ENCODE peak calls at places on chromosomes 12 and 14, in eight cellular contexts. One of them, this sample, is unnamed.

GRCh38 chr14:89186850-89187376 is 230.1 kb downstream of the FOXN3 start:
- DNase-seq in SJCRH30: no peak
- DNase-seq in activated T-helper 1 cell treated with Interleukin-2 at 50 U/mL for 16 hours: no peak
- DNase-seq in HEK293T: no peak
- DNase-seq in NCI-H526 treated with DMSO at 0.1 percent for 48 hours: no peak
- DNase-seq in NCI-H1417 treated with DMSO at 0.1 percent for 48 hours: no peak
- DNase-seq in CD4-positive, alpha-beta T cell: no peak
- DNase-seq in SHP77: no peak
- DNase-seq in this sample: no peak

GRCh38 chr14:81618695-81619094 is 85.0 kb upstream of the SEL1L start:
- DNase-seq in SJCRH30: no peak
- DNase-seq in activated T-helper 1 cell treated with Interleukin-2 at 50 U/mL for 16 hours: no peak
- DNase-seq in HEK293T: no peak
- DNase-seq in NCI-H526 treated with DMSO at 0.1 percent for 48 hours: no peak
- DNase-seq in NCI-H1417 treated with DMSO at 0.1 percent for 48 hours: no peak
- DNase-seq in CD4-positive, alpha-beta T cell: no peak
- DNase-seq in SHP77: no peak
- DNase-seq in this sample: no peak

GRCh38 chr14:54967496-54967895 is 59.4 kb downstream of the WDHD1 start:
- DNase-seq in SJCRH30: no peak
- DNase-seq in activated T-helper 1 cell treated with Interleukin-2 at 50 U/mL for 16 hours: no peak
- DNase-seq in HEK293T: no peak
- DNase-seq in NCI-H526 treated with DMSO at 0.1 percent for 48 hours: no peak
- DNase-seq in NCI-H1417 treated with DMSO at 0.1 percent for 48 hours: no peak
- DNase-seq in CD4-positive, alpha-beta T cell: no peak
- DNase-seq in SHP77: no peak
- DNase-seq in this sample: no peak

GRCh38 chr12:93111791-93112208 is 182.7 kb upstream of the EEA1 start:
- DNase-seq in SJCRH30: no peak
- DNase-seq in activated T-helper 1 cell treated with Interleukin-2 at 50 U/mL for 16 hours: no peak
- DNase-seq in HEK293T: no peak
- DNase-seq in NCI-H526 treated with DMSO at 0.1 percent for 48 hours: no peak
- DNase-seq in NCI-H1417 treated with DMSO at 0.1 percent for 48 hours: no peak
- DNase-seq in CD4-positive, alpha-beta T cell: no peak
- DNase-seq in SHP77: no peak
- DNase-seq in this sample: no peak

GRCh38 chr14:59507063-59507751 is 22.9 kb downstream of the JKAMP start:
- DNase-seq in SJCRH30: peak; percentile 76
- DNase-seq in activated T-helper 1 cell treated with Interleukin-2 at 50 U/mL for 16 hours: no peak
- DNase-seq in HEK293T: peak; percentile 74
- DNase-seq in NCI-H526 treated with DMSO at 0.1 percent for 48 hours: peak; percentile 39
- DNase-seq in NCI-H1417 treated with DMSO at 0.1 percent for 48 hours: no peak
- DNase-seq in CD4-positive, alpha-beta T cell: peak; percentile 26
- DNase-seq in SHP77: peak; percentile 75
- DNase-seq in this sample: peak; percentile 65

GRCh38 chr12:68638171-68638570 is 27.5 kb downstream of the RAP1B start:
- DNase-seq in SJCRH30: peak; percentile 77
- DNase-seq in activated T-helper 1 cell treated with Interleukin-2 at 50 U/mL for 16 hours: no peak
- DNase-seq in HEK293T: no peak
- DNase-seq in NCI-H526 treated with DMSO at 0.1 percent for 48 hours: peak; percentile 19
- DNase-seq in NCI-H1417 treated with DMSO at 0.1 percent for 48 hours: no peak
- DNase-seq in CD4-positive, alpha-beta T cell: no peak
- DNase-seq in SHP77: no peak
- DNase-seq in this sample: no peak

GRCh38 chr14:72699852-72700257 is 194.0 kb downstream of the DPF3 start:
- DNase-seq in SJCRH30: no peak
- DNase-seq in activated T-helper 1 cell treated with Interleukin-2 at 50 U/mL for 16 hours: no peak
- DNase-seq in HEK293T: no peak
- DNase-seq in NCI-H526 treated with DMSO at 0.1 percent for 48 hours: no peak
- DNase-seq in NCI-H1417 treated with DMSO at 0.1 percent for 48 hours: no peak
- DNase-seq in CD4-positive, alpha-beta T cell: no peak
- DNase-seq in SHP77: no peak
- DNase-seq in this sample: no peak

GRCh38 chr14:75334191-75335051 is 55.8 kb downstream of the FOS start:
- DNase-seq in SJCRH30: no peak
- DNase-seq in activated T-helper 1 cell treated with Interleukin-2 at 50 U/mL for 16 hours: peak; percentile 42
- DNase-seq in HEK293T: no peak
- DNase-seq in NCI-H526 treated with DMSO at 0.1 percent for 48 hours: no peak
- DNase-seq in NCI-H1417 treated with DMSO at 0.1 percent for 48 hours: no peak
- DNase-seq in CD4-positive, alpha-beta T cell: peak; percentile 53
- DNase-seq in SHP77: no peak
- DNase-seq in this sample: no peak

GRCh38 chr12:132174703-132175490 is 30.6 kb downstream of the NOC4L start:
- DNase-seq in SJCRH30: no peak
- DNase-seq in activated T-helper 1 cell treated with Interleukin-2 at 50 U/mL for 16 hours: no peak
- DNase-seq in HEK293T: no peak
- DNase-seq in NCI-H526 treated with DMSO at 0.1 percent for 48 hours: no peak
- DNase-seq in NCI-H1417 treated with DMSO at 0.1 percent for 48 hours: no peak
- DNase-seq in CD4-positive, alpha-beta T cell: no peak
- DNase-seq in SHP77: no peak
- DNase-seq in this sample: no peak

GRCh38 chr14:70934502-70935134 is 27.4 kb downstream of the PCNX1 start:
- DNase-seq in SJCRH30: peak; percentile 42
- DNase-seq in activated T-helper 1 cell treated with Interleukin-2 at 50 U/mL for 16 hours: no peak
- DNase-seq in HEK293T: no peak
- DNase-seq in NCI-H526 treated with DMSO at 0.1 percent for 48 hours: no peak
- DNase-seq in NCI-H1417 treated with DMSO at 0.1 percent for 48 hours: no peak
- DNase-seq in CD4-positive, alpha-beta T cell: no peak
- DNase-seq in SHP77: no peak
- DNase-seq in this sample: no peak

GRCh38 chr14:104442107-104442551 is 137.4 kb upstream of the C14orf180 start:
- DNase-seq in SJCRH30: no peak
- DNase-seq in activated T-helper 1 cell treated with Interleukin-2 at 50 U/mL for 16 hours: no peak
- DNase-seq in HEK293T: no peak
- DNase-seq in NCI-H526 treated with DMSO at 0.1 percent for 48 hours: no peak
- DNase-seq in NCI-H1417 treated with DMSO at 0.1 percent for 48 hours: no peak
- DNase-seq in CD4-positive, alpha-beta T cell: no peak
- DNase-seq in SHP77: no peak
- DNase-seq in this sample: no peak

GRCh38 chr14:96309907-96310330 is 53.2 kb downstream of the ATG2B start:
- DNase-seq in SJCRH30: no peak
- DNase-seq in activated T-helper 1 cell treated with Interleukin-2 at 50 U/mL for 16 hours: no peak
- DNase-seq in HEK293T: peak; percentile 6
- DNase-seq in NCI-H526 treated with DMSO at 0.1 percent for 48 hours: no peak
- DNase-seq in NCI-H1417 treated with DMSO at 0.1 percent for 48 hours: no peak
- DNase-seq in CD4-positive, alpha-beta T cell: no peak
- DNase-seq in SHP77: no peak
- DNase-seq in this sample: peak; percentile 3

GRCh38 chr12:3656946-3657622 is 95.8 kb downstream of the CRACR2A start:
- DNase-seq in SJCRH30: no peak
- DNase-seq in activated T-helper 1 cell treated with Interleukin-2 at 50 U/mL for 16 hours: no peak
- DNase-seq in HEK293T: no peak
- DNase-seq in NCI-H526 treated with DMSO at 0.1 percent for 48 hours: no peak
- DNase-seq in NCI-H1417 treated with DMSO at 0.1 percent for 48 hours: no peak
- DNase-seq in CD4-positive, alpha-beta T cell: no peak
- DNase-seq in SHP77: no peak
- DNase-seq in this sample: no peak

GRCh38 chr12:25332143-25332542 is 81.4 kb upstream of the KRAS start:
- DNase-seq in SJCRH30: no peak
- DNase-seq in activated T-helper 1 cell treated with Interleukin-2 at 50 U/mL for 16 hours: no peak
- DNase-seq in HEK293T: no peak
- DNase-seq in NCI-H526 treated with DMSO at 0.1 percent for 48 hours: no peak
- DNase-seq in NCI-H1417 treated with DMSO at 0.1 percent for 48 hours: no peak
- DNase-seq in CD4-positive, alpha-beta T cell: no peak
- DNase-seq in SHP77: no peak
- DNase-seq in this sample: no peak

GRCh38 chr12:80692114-80692513 is 15.3 kb upstream of the MYF6 start:
- DNase-seq in SJCRH30: no peak
- DNase-seq in activated T-helper 1 cell treated with Interleukin-2 at 50 U/mL for 16 hours: no peak
- DNase-seq in HEK293T: no peak
- DNase-seq in NCI-H526 treated with DMSO at 0.1 percent for 48 hours: no peak
- DNase-seq in NCI-H1417 treated with DMSO at 0.1 percent for 48 hours: no peak
- DNase-seq in CD4-positive, alpha-beta T cell: no peak
- DNase-seq in SHP77: no peak
- DNase-seq in this sample: no peak

GRCh38 chr14:75315143-75315542 is 36.5 kb downstream of the FOS start:
- DNase-seq in SJCRH30: no peak
- DNase-seq in activated T-helper 1 cell treated with Interleukin-2 at 50 U/mL for 16 hours: no peak
- DNase-seq in HEK293T: no peak
- DNase-seq in NCI-H526 treated with DMSO at 0.1 percent for 48 hours: no peak
- DNase-seq in NCI-H1417 treated with DMSO at 0.1 percent for 48 hours: no peak
- DNase-seq in CD4-positive, alpha-beta T cell: no peak
- DNase-seq in SHP77: no peak
- DNase-seq in this sample: no peak